ENCODE peak calls at places on chromosomes 16 and 17, in ten cellular contexts. Z is RWPE1, K is heart left ventricle, H is cardiac fibroblast, F is mucosa of descending colon, Q is gastrocnemius medialis, X is WTC11, R is mesothelial cell of epicardium, C is GM06990, M is natural killer cell. G is an unnamed sample.

GRCh38 chr16:85639529-85640253 is 26.6 kb downstream of the GSE1 start:
- DNase-seq in H (no peak), Z (peak; percentile 37), M (no peak), R (no peak), X (no peak), K (peak; percentile 89), F (no peak), C (no peak), Q (peak; percentile 78), G (no peak)

GRCh38 chr17:68544521-68544920 is 32.3 kb downstream of the PRKAR1A start:
- DNase-seq in M (no peak), H (no peak), Z (no peak), X (no peak), K (no peak), Q (no peak), R (no peak), F (no peak), C (no peak), G (no peak)

GRCh38 chr16:8751481-8752311 is 45.7 kb downstream of the TMEM186 start:
- DNase-seq in Q (no peak), M (no peak), Z (peak; percentile 87), C (no peak), H (peak; percentile 75), K (no peak), X (no peak), F (no peak), R (no peak), G (no peak)

GRCh38 chr17:78559749-78560368 is 17.3 kb downstream of the DNAH17 start:
- DNase-seq in H (no peak), Q (no peak), X (peak; percentile 78), C (no peak), M (no peak), K (no peak), F (peak; percentile 56), Z (no peak), R (no peak), G (no peak)

GRCh38 chr17:65799454-65799853 is 238.0 kb upstream of the AXIN2 start:
- DNase-seq in C (no peak), F (no peak), K (no peak), R (no peak), Q (no peak), M (no peak), X (no peak), Z (no peak), H (no peak), G (no peak)

GRCh38 chr17:7141824-7142223 is 27.2 kb upstream of the ASGR2 start:
- DNase-seq in C (no peak), Q (no peak), R (no peak), Z (no peak), H (no peak), K (no peak), X (no peak), F (peak; percentile 84), M (no peak), G (no peak)

GRCh38 chr16:10552998-10553491 is 27.4 kb downstream of the EMP2 start:
- DNase-seq in Q (no peak), F (peak; percentile 34), H (no peak), Z (no peak), K (peak; percentile 76), M (peak; percentile 46), R (no peak), X (peak; percentile 69), C (peak; percentile 71), G (peak; percentile 69)

GRCh38 chr16:70696952-70697600 is 11.2 kb upstream of the MTSS2 start:
- DNase-seq in Z (no peak), F (no peak), R (no peak), M (no peak), C (no peak), H (no peak), K (no peak), Q (no peak), X (no peak), G (no peak)

GRCh38 chr17:30576326-30576861 is 99.2 kb downstream of the GOSR1 start:
- DNase-seq in X (no peak), M (no peak), F (no peak), C (no peak), K (no peak), Z (no peak), H (no peak), Q (no peak), R (no peak), G (no peak)

GRCh38 chr16:75029854-75030253 is 31.0 kb downstream of the ZNRF1 start:
- DNase-seq in C (no peak), Z (no peak), Q (no peak), H (peak; percentile 23), X (no peak), M (no peak), R (no peak), K (no peak), F (no peak), G (no peak)

GRCh38 chr17:42155614-42156045 is 841 bp upstream of the RAB5C start:
- DNase-seq in R (no peak), X (no peak), Z (no peak), K (no peak), H (no peak), C (no peak), Q (no peak), F (no peak), M (no peak), G (no peak)

GRCh38 chr16:56866955-56867830 is 2.2 kb downstream of the SLC12A3 start:
- DNase-seq in X (no peak), R (no peak), K (no peak), C (no peak), F (peak; percentile 78), H (peak; percentile 85), M (no peak), Q (no peak), Z (peak; percentile 52), G (no peak)

GRCh38 chr17:63991611-63992010 is 6.5 kb upstream of the PRR29 start:
- DNase-seq in X (no peak), H (no peak), K (no peak), F (no peak), Q (no peak), C (no peak), R (no peak), Z (no peak), M (no peak), G (no peak)

GRCh38 chr17:9468937-9469336 is 106.7 kb downstream of the STX8 start:
- DNase-seq in Q (no peak), Z (no peak), H (no peak), K (no peak), F (no peak), R (no peak), X (no peak), M (no peak), C (no peak), G (no peak)

GRCh38 chr17:9465216-9465921 is 110.3 kb downstream of the STX8 start:
- DNase-seq in Z (peak; percentile 28), M (no peak), H (peak; percentile 87), R (no peak), X (no peak), Q (no peak), K (no peak), C (no peak), F (no peak), G (no peak)

GRCh38 chr17:9468532-9468931 is 107.1 kb downstream of the STX8 start:
- DNase-seq in M (no peak), H (no peak), K (no peak), Z (no peak), Q (no peak), X (no peak), F (no peak), C (no peak), R (no peak), G (no peak)

GRCh38 chr17:9470171-9470570 is 105.4 kb downstream of the STX8 start:
- DNase-seq in C (peak; percentile 9), Q (no peak), F (peak; percentile 5), X (no peak), K (no peak), H (peak; percentile 55), Z (no peak), M (no peak), R (no peak), G (no peak)

DNA sequence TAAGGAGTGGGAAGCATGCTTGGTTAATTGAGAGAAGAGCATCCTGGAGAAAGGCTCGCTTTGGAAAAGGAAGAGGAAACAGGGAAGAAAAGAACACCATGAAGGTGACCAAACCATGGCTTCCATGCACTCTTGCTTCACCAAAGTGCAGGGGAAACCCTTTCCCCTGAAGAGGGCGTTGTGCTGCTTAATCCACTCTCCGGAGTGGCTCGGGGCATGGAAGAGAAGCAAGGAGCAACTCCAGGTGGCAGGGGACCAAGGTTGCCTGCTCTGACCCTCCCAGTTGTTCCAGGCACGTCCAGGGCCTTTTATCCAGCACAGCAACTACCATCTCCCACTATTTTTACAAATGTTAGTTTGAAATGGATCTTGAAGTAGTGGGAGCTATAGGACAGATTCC is 108.1 kb downstream of the STX8 start:
- DNase-seq in C (no peak), K (no peak), Q (no peak), X (peak; percentile 54), R (no peak), H (no peak), F (no peak), Z (no peak), M (no peak), G (no peak)
- TF ChIP-seq CTCF in C (peak; percentile 9), K (no peak), Q (no peak), X (no peak), R (no peak), H (no peak), F (no peak), Z (no peak), M (no peak), G (no peak)

GRCh38 chr17:71085238-71086033 is 916.1 kb downstream of the KCNJ2 start:
- DNase-seq in Z (peak; percentile 31), Q (no peak), R (no peak), X (peak; percentile 70), M (no peak), C (no peak), H (no peak), K (no peak), F (peak; percentile 61), G (no peak)
- TF ChIP-seq CTCF in Z (peak; percentile 29), Q (no peak), R (no peak), X (peak; percentile 63), M (no peak), C (peak; percentile 49), H (peak; percentile 24), K (no peak), F (no peak), G (no peak)

DNA sequence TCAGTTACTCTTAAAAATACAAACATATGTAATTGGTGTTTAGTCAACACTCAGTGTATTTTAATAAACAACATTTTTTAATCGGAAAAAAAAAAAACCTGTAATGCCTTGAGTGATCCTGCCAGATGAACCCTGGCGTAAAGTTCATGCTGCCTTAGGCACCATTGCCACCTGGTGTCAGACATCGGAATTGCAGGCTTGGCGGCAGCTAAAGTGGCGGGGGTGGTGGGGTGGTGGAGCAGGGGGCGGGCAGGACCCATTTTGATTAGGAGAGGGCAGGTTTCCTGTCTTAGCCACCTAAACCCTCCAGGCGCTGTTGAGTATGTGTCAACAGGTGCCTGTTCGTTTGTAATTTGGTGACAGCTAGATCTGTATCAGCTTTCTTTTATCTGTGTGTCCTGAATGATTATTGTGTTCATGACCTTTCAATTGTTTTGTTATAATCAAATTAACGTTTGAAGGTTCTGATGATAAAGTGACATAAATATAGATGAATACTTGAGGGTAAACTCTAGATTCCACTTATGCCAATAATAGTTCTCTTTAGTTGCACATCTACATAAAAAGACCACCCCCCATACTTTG is 588.7 kb downstream of the CDH13 start:
- DNase-seq in K (no peak), Q (no peak), F (peak; percentile 64), C (peak; percentile 13), M (peak; percentile 60), H (peak; percentile 43), X (peak; percentile 93), Z (peak; percentile 32), R (no peak), G (no peak)
- TF ChIP-seq CTCF in K (peak; percentile 52), Q (peak; percentile 50), F (peak; percentile 75), C (peak; percentile 91), M (peak; percentile 91), H (peak; percentile 92), X (peak; percentile 94), Z (peak; percentile 67), R (peak; percentile 84), G (no peak)

GRCh38 chr16:47492428-47493357 is 31.6 kb downstream of the PHKB start:
- DNase-seq in X (no peak), M (no peak), F (peak; percentile 52), K (peak; percentile 92), H (peak; percentile 80), R (no peak), C (peak; percentile 67), Q (peak; percentile 68), Z (no peak), G (peak; percentile 53)
- TF ChIP-seq CTCF in X (no peak), M (no peak), F (no peak), K (no peak), H (no peak), R (no peak), C (no peak), Q (no peak), Z (no peak), G (no peak)